ENCODE peak calls at places on chromosomes 1 and 21, in ten cellular contexts. One of them, this sample, is unnamed.

GRCh38 chr1:1422465-1423244 is 1.6 kb upstream of the ANKRD65 start:
- DNase-seq in aorta: peak; percentile 24
- DNase-seq in fibroblast of lung: no peak
- DNase-seq in CD8-positive, alpha-beta memory T cell: no peak
- DNase-seq in esophagus squamous epithelium: no peak
- DNase-seq in lower lobe of right lung: no peak
- DNase-seq in thyroid gland: no peak
- DNase-seq in transverse colon: no peak
- DNase-seq in CD4-positive, CD25-positive, alpha-beta regulatory T cell: no peak
- DNase-seq in mucosa of descending colon: no peak
- DNase-seq in this sample: no peak

GRCh38 chr1:92340154-92340553 is 41.3 kb downstream of the RPAP2 start:
- DNase-seq in aorta: no peak
- DNase-seq in fibroblast of lung: no peak
- DNase-seq in CD8-positive, alpha-beta memory T cell: no peak
- DNase-seq in esophagus squamous epithelium: no peak
- DNase-seq in lower lobe of right lung: no peak
- DNase-seq in thyroid gland: no peak
- DNase-seq in transverse colon: no peak
- DNase-seq in CD4-positive, CD25-positive, alpha-beta regulatory T cell: no peak
- DNase-seq in mucosa of descending colon: no peak
- DNase-seq in this sample: no peak

GRCh38 chr1:8598060-8598724 is 219.2 kb downstream of the RERE start:
- DNase-seq in aorta: no peak
- DNase-seq in fibroblast of lung: peak; percentile 77
- DNase-seq in CD8-positive, alpha-beta memory T cell: no peak
- DNase-seq in esophagus squamous epithelium: no peak
- DNase-seq in lower lobe of right lung: no peak
- DNase-seq in thyroid gland: peak; percentile 44
- DNase-seq in transverse colon: peak; percentile 26
- DNase-seq in CD4-positive, CD25-positive, alpha-beta regulatory T cell: no peak
- DNase-seq in mucosa of descending colon: no peak
- DNase-seq in this sample: no peak

GRCh38 chr1:14815175-14815882 is 216.8 kb downstream of the KAZN start:
- DNase-seq in aorta: no peak
- DNase-seq in fibroblast of lung: no peak
- DNase-seq in CD8-positive, alpha-beta memory T cell: no peak
- DNase-seq in esophagus squamous epithelium: no peak
- DNase-seq in lower lobe of right lung: no peak
- DNase-seq in thyroid gland: peak; percentile 79
- DNase-seq in transverse colon: no peak
- DNase-seq in CD4-positive, CD25-positive, alpha-beta regulatory T cell: no peak
- DNase-seq in mucosa of descending colon: no peak
- DNase-seq in this sample: no peak

GRCh38 chr1:17155257-17155895 is 36.1 kb upstream of the PADI2 start:
- DNase-seq in aorta: no peak
- DNase-seq in fibroblast of lung: no peak
- DNase-seq in CD8-positive, alpha-beta memory T cell: no peak
- DNase-seq in esophagus squamous epithelium: no peak
- DNase-seq in lower lobe of right lung: no peak
- DNase-seq in thyroid gland: no peak
- DNase-seq in transverse colon: no peak
- DNase-seq in CD4-positive, CD25-positive, alpha-beta regulatory T cell: no peak
- DNase-seq in mucosa of descending colon: no peak
- DNase-seq in this sample: no peak

GRCh38 chr1:115839706-115840095 is 1.2 kb downstream of the NHLH2 start:
- DNase-seq in aorta: no peak
- DNase-seq in fibroblast of lung: no peak
- DNase-seq in CD8-positive, alpha-beta memory T cell: no peak
- DNase-seq in esophagus squamous epithelium: no peak
- DNase-seq in lower lobe of right lung: no peak
- DNase-seq in thyroid gland: no peak
- DNase-seq in transverse colon: no peak
- DNase-seq in CD4-positive, CD25-positive, alpha-beta regulatory T cell: no peak
- DNase-seq in mucosa of descending colon: no peak
- DNase-seq in this sample: no peak

GRCh38 chr1:44909949-44910594 is 67.0 kb upstream of the PTCH2 start:
- DNase-seq in aorta: no peak
- DNase-seq in fibroblast of lung: no peak
- DNase-seq in CD8-positive, alpha-beta memory T cell: no peak
- DNase-seq in esophagus squamous epithelium: no peak
- DNase-seq in lower lobe of right lung: no peak
- DNase-seq in thyroid gland: no peak
- DNase-seq in transverse colon: no peak
- DNase-seq in CD4-positive, CD25-positive, alpha-beta regulatory T cell: no peak
- DNase-seq in mucosa of descending colon: no peak
- DNase-seq in this sample: no peak

GRCh38 chr1:160007577-160008200 is 24.1 kb downstream of the PIGM start:
- DNase-seq in aorta: no peak
- DNase-seq in fibroblast of lung: peak; percentile 43
- DNase-seq in CD8-positive, alpha-beta memory T cell: peak; percentile 43
- DNase-seq in esophagus squamous epithelium: no peak
- DNase-seq in lower lobe of right lung: no peak
- DNase-seq in thyroid gland: no peak
- DNase-seq in transverse colon: no peak
- DNase-seq in CD4-positive, CD25-positive, alpha-beta regulatory T cell: peak; percentile 43
- DNase-seq in mucosa of descending colon: no peak
- DNase-seq in this sample: no peak

GRCh38 chr21:46667735-46668380 is 32.4 kb downstream of the PRMT2 start:
- DNase-seq in aorta: no peak
- DNase-seq in fibroblast of lung: peak; percentile 39
- DNase-seq in CD8-positive, alpha-beta memory T cell: no peak
- DNase-seq in esophagus squamous epithelium: no peak
- DNase-seq in lower lobe of right lung: no peak
- DNase-seq in thyroid gland: no peak
- DNase-seq in transverse colon: no peak
- DNase-seq in CD4-positive, CD25-positive, alpha-beta regulatory T cell: peak; percentile 40
- DNase-seq in mucosa of descending colon: no peak
- DNase-seq in this sample: no peak

GRCh38 chr1:185969524-185969991 is 235.4 kb downstream of the HMCN1 start:
- DNase-seq in aorta: no peak
- DNase-seq in fibroblast of lung: no peak
- DNase-seq in CD8-positive, alpha-beta memory T cell: no peak
- DNase-seq in esophagus squamous epithelium: no peak
- DNase-seq in lower lobe of right lung: no peak
- DNase-seq in thyroid gland: no peak
- DNase-seq in transverse colon: no peak
- DNase-seq in CD4-positive, CD25-positive, alpha-beta regulatory T cell: no peak
- DNase-seq in mucosa of descending colon: no peak
- DNase-seq in this sample: no peak

DNA sequence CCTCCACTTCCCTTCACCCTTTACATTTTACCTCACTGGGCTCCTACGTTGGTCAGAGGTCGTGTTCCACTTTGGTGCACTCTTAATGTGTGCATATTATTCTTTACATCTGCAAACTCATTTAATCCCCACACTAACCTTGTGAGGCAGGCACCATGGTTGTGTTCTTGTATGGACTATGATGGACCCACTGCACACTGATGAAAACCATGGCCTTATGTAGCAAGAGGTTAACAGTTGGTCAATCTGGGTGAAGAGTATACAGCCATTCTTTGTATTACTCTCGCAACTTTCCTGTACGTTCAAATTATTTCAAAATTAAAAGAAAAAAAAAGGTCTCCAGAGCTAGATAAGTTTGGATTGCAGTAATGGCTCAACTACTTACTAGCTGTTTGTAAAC is 78.5 kb downstream of the RUNX1 start:
- DNase-seq in aorta: no peak
- DNase-seq in fibroblast of lung: no peak
- DNase-seq in CD8-positive, alpha-beta memory T cell: no peak
- DNase-seq in esophagus squamous epithelium: no peak
- DNase-seq in lower lobe of right lung: no peak
- DNase-seq in thyroid gland: no peak
- DNase-seq in transverse colon: no peak
- DNase-seq in CD4-positive, CD25-positive, alpha-beta regulatory T cell: no peak
- DNase-seq in mucosa of descending colon: no peak
- DNase-seq in this sample: no peak
- H3K4me1 ChIP-seq in aorta: no peaks in the 10 kb centered on the region
- H3K4me1 ChIP-seq in fibroblast of lung: peaks cover 7% of the 10 kb centered on the region
- H3K4me1 ChIP-seq in CD8-positive, alpha-beta memory T cell: peaks cover 86% of the 10 kb centered on the region
- H3K4me1 ChIP-seq in esophagus squamous epithelium: no peaks in the 10 kb centered on the region
- H3K4me1 ChIP-seq in lower lobe of right lung: peaks cover 36% of the 10 kb centered on the region
- H3K4me1 ChIP-seq in thyroid gland: no peaks in the 10 kb centered on the region
- H3K4me1 ChIP-seq in transverse colon: no peaks in the 10 kb centered on the region
- H3K4me1 ChIP-seq in CD4-positive, CD25-positive, alpha-beta regulatory T cell: peaks cover 69% of the 10 kb centered on the region
- H3K4me1 ChIP-seq in mucosa of descending colon: no peaks in the 10 kb centered on the region
- H3K4me1 ChIP-seq in this sample: peaks cover 76% of the 10 kb centered on the region

GRCh38 chr1:155001688-155002474 is 721 bp upstream of the ZBTB7B start:
- DNase-seq in aorta: peak; percentile 100
- DNase-seq in fibroblast of lung: peak; percentile 99
- DNase-seq in CD8-positive, alpha-beta memory T cell: peak; percentile 91
- DNase-seq in esophagus squamous epithelium: peak; percentile 96
- DNase-seq in lower lobe of right lung: peak; percentile 100
- DNase-seq in thyroid gland: peak; percentile 100
- DNase-seq in transverse colon: peak; percentile 100
- DNase-seq in CD4-positive, CD25-positive, alpha-beta regulatory T cell: peak; percentile 99
- DNase-seq in mucosa of descending colon: peak; percentile 100
- DNase-seq in this sample: peak; percentile 96

GRCh38 chr1:155000475-155000724 is 2.2 kb upstream of the ZBTB7B start:
- DNase-seq in aorta: peak; percentile 64
- DNase-seq in fibroblast of lung: no peak
- DNase-seq in CD8-positive, alpha-beta memory T cell: no peak
- DNase-seq in esophagus squamous epithelium: no peak
- DNase-seq in lower lobe of right lung: peak; percentile 66
- DNase-seq in thyroid gland: no peak
- DNase-seq in transverse colon: peak; percentile 57
- DNase-seq in CD4-positive, CD25-positive, alpha-beta regulatory T cell: peak; percentile 27
- DNase-seq in mucosa of descending colon: peak; percentile 70
- DNase-seq in this sample: no peak

GRCh38 chr1:155002479-155003226 is at the start of gene ZBTB7B:
- DNase-seq in aorta: peak; percentile 76
- DNase-seq in fibroblast of lung: peak; percentile 25
- DNase-seq in CD8-positive, alpha-beta memory T cell: no peak
- DNase-seq in esophagus squamous epithelium: no peak
- DNase-seq in lower lobe of right lung: peak; percentile 80
- DNase-seq in thyroid gland: peak; percentile 73
- DNase-seq in transverse colon: peak; percentile 54
- DNase-seq in CD4-positive, CD25-positive, alpha-beta regulatory T cell: peak; percentile 29
- DNase-seq in mucosa of descending colon: peak; percentile 78
- DNase-seq in this sample: no peak

GRCh38 chr1:155000725-155001437 is 1.7 kb upstream of the ZBTB7B start:
- DNase-seq in aorta: peak; percentile 91
- DNase-seq in fibroblast of lung: peak; percentile 88
- DNase-seq in CD8-positive, alpha-beta memory T cell: peak; percentile 69
- DNase-seq in esophagus squamous epithelium: no peak
- DNase-seq in lower lobe of right lung: peak; percentile 96
- DNase-seq in thyroid gland: peak; percentile 99
- DNase-seq in transverse colon: peak; percentile 97
- DNase-seq in CD4-positive, CD25-positive, alpha-beta regulatory T cell: peak; percentile 82
- DNase-seq in mucosa of descending colon: peak; percentile 98
- DNase-seq in this sample: peak; percentile 76

GRCh38 chr1:155001438-155001687 is 1.2 kb upstream of the ZBTB7B start:
- DNase-seq in aorta: no peak
- DNase-seq in fibroblast of lung: no peak
- DNase-seq in CD8-positive, alpha-beta memory T cell: no peak
- DNase-seq in esophagus squamous epithelium: no peak
- DNase-seq in lower lobe of right lung: no peak
- DNase-seq in thyroid gland: no peak
- DNase-seq in transverse colon: no peak
- DNase-seq in CD4-positive, CD25-positive, alpha-beta regulatory T cell: no peak
- DNase-seq in mucosa of descending colon: no peak
- DNase-seq in this sample: no peak
- H3K4me1 ChIP-seq in aorta: peaks cover 2% of the 10 kb centered on the region
- H3K4me1 ChIP-seq in fibroblast of lung: peaks cover 26% of the 10 kb centered on the region
- H3K4me1 ChIP-seq in CD8-positive, alpha-beta memory T cell: peaks cover 37% of the 10 kb centered on the region
- H3K4me1 ChIP-seq in esophagus squamous epithelium: peaks cover 48% of the 10 kb centered on the region
- H3K4me1 ChIP-seq in lower lobe of right lung: peaks cover 49% of the 10 kb centered on the region
- H3K4me1 ChIP-seq in thyroid gland: peaks cover 38% of the 10 kb centered on the region
- H3K4me1 ChIP-seq in transverse colon: peaks cover 40% of the 10 kb centered on the region
- H3K4me1 ChIP-seq in CD4-positive, CD25-positive, alpha-beta regulatory T cell: peaks cover 63% of the 10 kb centered on the region
- H3K4me1 ChIP-seq in mucosa of descending colon: peaks cover 41% of the 10 kb centered on the region
- H3K4me1 ChIP-seq in this sample: peaks cover 52% of the 10 kb centered on the region

DNA sequence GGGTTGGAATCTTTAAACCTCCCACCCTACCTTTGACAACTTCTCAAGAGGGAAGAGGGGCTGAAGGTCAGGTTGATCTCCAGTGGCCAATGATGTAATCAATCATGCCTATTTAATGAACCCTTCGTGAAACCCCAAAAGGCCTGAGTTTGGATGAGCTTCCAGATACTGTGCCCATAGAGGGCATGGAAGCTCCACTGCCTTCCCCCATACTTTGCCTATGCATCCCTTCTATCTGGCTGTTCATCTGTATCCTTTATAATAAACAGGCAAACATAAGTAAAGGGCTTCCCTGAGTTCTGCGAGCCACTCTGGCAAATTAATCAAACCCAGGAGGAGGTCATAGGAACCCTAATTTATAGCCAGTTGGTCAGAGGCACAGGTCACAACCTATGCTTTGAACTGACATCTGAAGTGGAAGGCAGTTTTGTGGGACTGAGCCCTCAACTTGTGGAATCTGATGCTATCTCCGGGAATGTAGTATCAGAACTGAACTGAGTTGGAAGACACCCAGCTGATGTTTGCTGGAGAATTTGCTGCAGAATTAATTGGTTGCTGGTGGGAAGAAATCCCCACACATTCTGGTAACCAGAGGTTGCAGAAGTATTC is 24.8 kb downstream of the S100A10 start:
- DNase-seq in aorta: no peak
- DNase-seq in fibroblast of lung: no peak
- DNase-seq in CD8-positive, alpha-beta memory T cell: no peak
- DNase-seq in esophagus squamous epithelium: no peak
- DNase-seq in lower lobe of right lung: no peak
- DNase-seq in thyroid gland: no peak
- DNase-seq in transverse colon: no peak
- DNase-seq in CD4-positive, CD25-positive, alpha-beta regulatory T cell: no peak
- DNase-seq in mucosa of descending colon: no peak
- DNase-seq in this sample: no peak
- H3K4me1 ChIP-seq in aorta: no peaks in the 10 kb centered on the region
- H3K4me1 ChIP-seq in fibroblast of lung: peaks cover 9% of the 10 kb centered on the region
- H3K4me1 ChIP-seq in CD8-positive, alpha-beta memory T cell: peaks cover 5% of the 10 kb centered on the region
- H3K4me1 ChIP-seq in esophagus squamous epithelium: peaks cover 12% of the 10 kb centered on the region
- H3K4me1 ChIP-seq in lower lobe of right lung: peaks cover 55% of the 10 kb centered on the region
- H3K4me1 ChIP-seq in thyroid gland: peaks cover 11% of the 10 kb centered on the region
- H3K4me1 ChIP-seq in transverse colon: peaks cover 43% of the 10 kb centered on the region
- H3K4me1 ChIP-seq in CD4-positive, CD25-positive, alpha-beta regulatory T cell: peaks cover 8% of the 10 kb centered on the region
- H3K4me1 ChIP-seq in mucosa of descending colon: peaks cover 21% of the 10 kb centered on the region
- H3K4me1 ChIP-seq in this sample: peaks cover 5% of the 10 kb centered on the region

DNA sequence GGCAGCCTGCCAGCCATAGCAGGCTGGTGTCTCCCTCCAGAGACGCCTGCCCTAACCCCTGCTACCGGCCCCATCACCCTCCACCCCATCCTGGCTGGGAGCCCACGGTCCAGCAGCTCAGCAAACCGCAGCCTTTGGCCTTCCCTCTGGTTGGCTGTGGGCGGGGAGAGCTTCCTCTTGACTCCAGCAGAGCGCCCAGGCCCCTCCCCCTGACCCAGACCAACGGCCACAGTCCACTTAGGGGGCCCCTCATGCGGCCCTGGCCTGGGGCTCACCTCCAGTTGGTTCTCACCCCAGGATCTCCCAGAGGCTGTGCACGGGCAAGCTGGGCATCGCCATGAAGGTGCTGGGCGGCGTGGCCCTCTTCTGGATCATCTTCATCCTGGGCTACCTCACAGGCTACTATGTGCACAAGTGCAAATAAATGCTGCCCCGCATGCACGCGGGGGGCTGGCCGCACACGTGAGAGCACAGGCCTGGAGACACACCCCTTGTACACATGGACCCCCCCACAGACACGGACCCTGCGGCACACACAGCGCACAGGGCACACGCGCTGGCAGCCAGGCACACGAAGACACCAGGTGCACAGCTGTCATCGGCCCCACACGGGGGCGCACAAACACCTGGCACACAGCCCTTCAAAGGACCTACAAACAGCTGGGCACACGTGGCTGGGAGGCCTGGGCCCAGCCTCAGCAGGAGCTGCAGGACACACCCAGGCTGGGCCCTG is 3.1 kb downstream of the SMIM1 start:
- DNase-seq in aorta: peak; percentile 71
- DNase-seq in fibroblast of lung: peak; percentile 71
- DNase-seq in CD8-positive, alpha-beta memory T cell: peak; percentile 28
- DNase-seq in esophagus squamous epithelium: no peak
- DNase-seq in lower lobe of right lung: peak; percentile 77
- DNase-seq in thyroid gland: peak; percentile 94
- DNase-seq in transverse colon: peak; percentile 71
- DNase-seq in CD4-positive, CD25-positive, alpha-beta regulatory T cell: peak; percentile 71
- DNase-seq in mucosa of descending colon: peak; percentile 77
- DNase-seq in this sample: peak; percentile 55
- H3K4me1 ChIP-seq in aorta: no peaks in the 10 kb centered on the region
- H3K4me1 ChIP-seq in fibroblast of lung: peaks cover 5% of the 10 kb centered on the region
- H3K4me1 ChIP-seq in CD8-positive, alpha-beta memory T cell: peaks cover 12% of the 10 kb centered on the region
- H3K4me1 ChIP-seq in esophagus squamous epithelium: peaks cover 39% of the 10 kb centered on the region
- H3K4me1 ChIP-seq in lower lobe of right lung: peaks cover 41% of the 10 kb centered on the region
- H3K4me1 ChIP-seq in thyroid gland: peaks cover 60% of the 10 kb centered on the region
- H3K4me1 ChIP-seq in transverse colon: peaks cover 21% of the 10 kb centered on the region
- H3K4me1 ChIP-seq in CD4-positive, CD25-positive, alpha-beta regulatory T cell: peaks cover 22% of the 10 kb centered on the region
- H3K4me1 ChIP-seq in mucosa of descending colon: peaks cover 25% of the 10 kb centered on the region
- H3K4me1 ChIP-seq in this sample: peaks cover 10% of the 10 kb centered on the region

This sample was measured in CD8-positive, alpha-beta T cell.